ENCODE peak calls at places on chromosomes 11 and 22, in five cellular contexts. D is neuronal stem cell, B is mesenchymal stem cell, J is IMR-90, F is mesendoderm. H is an unnamed sample. For H3K79me1, the result is how much of the 10 kb centered on the place peaks cover.

GRCh38 chr11:20109731-20110445 is 50.4 kb downstream of the DBX1 start:
- DNase-seq in B (peak), D (no peak), F (peak), J (peak), H (no peak)

GRCh38 chr11:47124675-47125074 is 52.0 kb downstream of the ARFGAP2 start:
- DNase-seq in J (no peak), B (no peak), F (no peak), D (no peak), H (no peak)

GRCh38 chr11:84408946-84409411 is 1122.8 kb upstream of the CCDC90B start:
- DNase-seq in B (peak), J (no peak), D (peak), F (peak), H (no peak)

GRCh38 chr11:31799036-31799793 is 11.9 kb downstream of the PAX6 start:
- DNase-seq in B (no peak), F (peak), J (no peak), D (no peak), H (no peak)

GRCh38 chr22:32661296-32661695 is 140.2 kb upstream of the TIMP3 start:
- DNase-seq in F (no peak), B (peak), J (peak), D (peak), H (peak)

GRCh38 chr11:47565340-47566165 is at the start of gene PTPMT1:
- DNase-seq in F (peak), D (no peak), J (peak), B (peak), H (peak)

GRCh38 chr11:75668508-75669297 is at the start of gene MAP6:
- DNase-seq in D (peak), F (peak), B (no peak), J (no peak), H (no peak)

GRCh38 chr11:58067685-58068084 is 36.9 kb downstream of the OR6Q1 start:
- DNase-seq in B (no peak), D (no peak), J (peak), F (no peak), H (no peak)

GRCh38 chr11:134361241-134361640 is 29.5 kb downstream of the GLB1L2 start:
- DNase-seq in B (no peak), D (no peak), F (no peak), J (no peak), H (no peak)

GRCh38 chr11:59706518-59707285 is 6.9 kb downstream of the OR10V1 start:
- DNase-seq in D (no peak), J (peak), B (peak), F (no peak), H (peak)

GRCh38 chr11:124123587-124123986 is 8.3 kb downstream of the VWA5A start:
- DNase-seq in F (peak), J (no peak), D (no peak), B (no peak), H (no peak)

GRCh38 chr22:32754413-32755041 is 47.0 kb upstream of the TIMP3 start:
- DNase-seq in F (no peak), B (peak), J (peak), D (no peak), H (peak)

GRCh38 chr11:119685073-119685746 is 43.8 kb downstream of the NECTIN1 start:
- DNase-seq in D (no peak), F (no peak), J (no peak), B (no peak), H (no peak)

GRCh38 chr11:57571631-57572030 is 4.2 kb upstream of the UBE2L6 start:
- DNase-seq in B (no peak), F (no peak), D (no peak), J (no peak), H (no peak)

GRCh38 chr11:8707541-8708270 is 25.1 kb downstream of the RPL27A start:
- DNase-seq in F (no peak), D (no peak), B (no peak), J (no peak), H (no peak)

GRCh38 chr22:20918663-20919220 is 1.5 kb downstream of the CRKL start:
- DNase-seq in F (no peak), D (no peak), B (no peak), J (no peak), H (no peak)

GRCh38 chr22:20721409-20722218 is 52.3 kb upstream of the SERPIND1 start:
- DNase-seq in B (no peak), F (no peak), D (no peak), J (no peak), H (no peak)

GRCh38 chr11:19602406-19602805 is 110.2 kb upstream of the NAV2 start:
- DNase-seq in B (no peak), J (no peak), D (no peak), F (no peak), H (no peak)

GRCh38 chr11:9820260-9820659 is 156.4 kb downstream of the SWAP70 start:
- DNase-seq in J (no peak), B (no peak), F (peak), D (no peak), H (no peak)

GRCh38 chr22:35103756-35104155 is 37.8 kb downstream of the ISX start:
- DNase-seq in J (no peak), B (no peak), F (no peak), D (no peak), H (no peak)

GRCh38 chr22:37887610-37888378 is 18.3 kb upstream of the MICALL1 start:
- DNase-seq in B (peak), J (peak), F (peak), D (no peak), H (peak)

GRCh38 chr11:66570117-66570825 is 1.9 kb upstream of the CTSF start:
- DNase-seq in J (no peak), B (no peak), D (no peak), F (peak), H (no peak)

GRCh38 chr11:65014146-65014960 is at the start of gene ARL2:
- DNase-seq in F (no peak), J (no peak), D (no peak), B (no peak), H (peak)

GRCh38 chr11:86558841-86559240 is 113.6 kb downstream of the ME3 start:
- DNase-seq in F (no peak), D (no peak), B (no peak), J (no peak), H (no peak)

DNA sequence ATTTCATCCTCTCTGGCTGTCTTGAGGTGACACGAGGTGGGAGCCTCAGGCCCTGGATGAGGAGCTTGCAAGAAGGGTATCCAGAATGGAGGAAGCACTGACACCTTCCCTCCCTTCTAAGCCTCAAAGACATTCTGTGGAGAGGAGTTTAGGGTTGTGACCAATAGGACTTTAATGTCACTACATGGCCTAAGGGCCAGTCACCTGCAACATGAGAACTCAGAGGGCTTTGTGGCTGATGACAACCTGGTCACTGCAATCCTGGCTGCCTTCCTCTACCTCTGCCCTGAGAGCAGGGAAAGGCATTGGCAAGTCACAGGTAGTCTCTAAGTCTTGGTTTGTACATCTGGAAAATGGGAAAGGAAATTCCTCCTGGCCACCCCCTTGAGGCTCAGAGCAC is 33.7 kb downstream of the PISD start:
- DNase-seq in J (no peak), D (no peak), B (no peak), F (no peak), H (no peak)
- H3K79me1 ChIP-seq in J (half or more), D (under half), B (under half), F (under half), H (under half)

GRCh38 chr22:31628969-31629723 is 32.9 kb downstream of the PISD start:
- DNase-seq in B (no peak), J (no peak), F (no peak), D (no peak), H (no peak)
- H3K79me1 ChIP-seq in B (under half), J (half or more), F (under half), D (under half), H (under half)

DNA sequence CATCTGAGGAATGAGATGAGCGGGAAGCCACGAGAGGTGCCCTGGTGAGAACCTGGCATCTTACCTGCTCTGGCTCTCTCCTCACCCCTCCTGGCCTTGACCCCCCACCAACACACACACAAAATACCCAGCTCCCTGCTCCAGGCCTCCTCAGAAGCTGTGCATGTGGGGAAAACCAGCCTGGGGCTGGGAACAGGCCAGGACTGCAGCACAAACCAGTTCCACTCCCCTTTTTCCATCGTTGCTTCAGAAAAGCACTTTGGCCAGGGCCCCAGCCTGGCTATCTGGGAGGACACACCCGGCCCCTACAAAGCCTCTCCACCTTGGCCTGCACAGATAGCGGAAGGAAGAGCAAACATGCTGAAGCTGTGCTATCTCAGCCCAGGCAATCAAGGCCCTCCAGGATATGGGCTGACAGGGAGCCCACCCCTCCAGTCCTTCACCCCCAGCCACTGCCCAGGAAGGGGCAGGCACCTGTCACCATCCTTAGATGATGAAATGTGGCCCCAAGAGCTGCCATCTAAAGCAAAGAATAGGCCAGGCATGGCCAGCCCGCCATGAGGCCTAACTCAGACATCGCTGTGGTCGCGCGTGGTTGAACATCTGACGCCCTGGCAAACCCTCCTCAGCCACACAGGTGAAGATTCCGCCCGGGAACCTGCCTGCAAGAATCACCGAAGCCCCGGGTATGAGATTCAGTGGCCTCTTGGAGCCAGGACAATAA is 35.4 kb downstream of the PISD start:
- DNase-seq in B (no peak), D (no peak), J (no peak), F (no peak), H (no peak)
- H3K79me1 ChIP-seq in B (under half), D (under half), J (half or more), F (under half), H (under half)

GRCh38 chr11:34189191-34189590 is 83.8 kb downstream of the NAT10 start:
- DNase-seq in D (no peak), J (no peak), B (no peak), F (no peak), H (no peak)

GRCh38 chr11:34184505-34185015 is 79.1 kb downstream of the NAT10 start:
- DNase-seq in B (no peak), D (no peak), F (no peak), J (no peak), H (no peak)

GRCh38 chr11:34188181-34188580 is 82.8 kb downstream of the NAT10 start:
- DNase-seq in F (peak), J (no peak), D (no peak), B (no peak), H (no peak)

GRCh38 chr11:34183840-34184358 is 78.5 kb downstream of the NAT10 start:
- DNase-seq in D (no peak), J (no peak), F (no peak), B (no peak), H (no peak)

DNA sequence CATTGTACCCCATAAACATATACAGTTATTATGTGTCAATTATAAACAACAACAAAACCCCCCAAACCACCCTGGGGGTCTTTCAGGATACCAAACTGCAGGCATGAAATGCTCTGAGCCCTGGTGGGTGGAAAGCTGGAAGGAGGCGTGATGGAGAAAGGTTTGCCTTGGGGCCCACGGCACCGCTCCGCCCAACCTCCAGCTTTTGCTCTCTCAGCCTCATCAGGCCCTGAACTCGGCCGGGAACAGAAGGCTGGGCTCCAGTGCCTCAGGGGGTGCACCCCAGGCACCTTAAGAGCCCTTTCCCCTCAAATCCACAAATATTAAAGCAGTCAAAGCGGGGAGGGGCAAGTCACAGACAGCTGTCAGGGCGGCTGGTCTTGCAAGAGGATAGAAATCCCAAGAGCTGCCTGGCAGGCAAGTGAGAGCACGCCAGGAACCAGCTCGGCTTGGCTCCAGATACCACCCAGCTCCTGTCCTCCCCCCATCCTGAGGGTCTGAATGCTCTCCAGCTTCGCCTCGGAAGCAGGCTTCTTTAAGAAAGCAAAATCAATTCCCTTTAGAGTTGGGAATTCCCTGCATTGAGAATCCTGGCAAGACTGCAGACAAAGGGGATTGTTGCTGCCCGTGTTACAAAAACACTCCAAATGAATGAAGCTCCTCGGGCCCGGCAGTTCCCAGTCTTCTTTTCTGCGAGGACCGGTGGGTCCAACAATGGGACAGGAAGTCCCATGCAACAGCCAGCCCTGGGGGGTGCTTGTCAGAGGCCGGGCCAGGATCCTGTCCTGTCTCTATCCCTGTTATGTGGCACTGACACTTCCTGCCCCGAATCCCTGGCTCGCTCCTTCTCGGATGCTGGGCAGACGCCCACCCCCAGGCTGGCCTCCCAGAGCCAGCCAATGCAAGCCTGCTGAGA is 80.8 kb downstream of the NAT10 start:
- DNase-seq in F (peak), B (no peak), D (peak), J (no peak), H (no peak)
- H3K79me1 ChIP-seq in F (under half), B (under half), D (under half), J (under half), H (under half)

H was measured in trophoblast cell.